ENCODE peak calls at places on chromosomes 12 and 14, in ten cellular contexts. O is T-helper 17 cell; F is lung microvascular endothelial cell; B is left ventricle myocardium inferior; G is Right ventricle myocardium superior; K is GOT3; T is upper lobe of left lung; H is CD4-positive, CD25-positive, alpha-beta regulatory T cell; X is ACHN; S is activated T-cell treated with anti-CD3 and anti-CD28 coated beads for 1 hour. D is an unnamed sample.

GRCh38 chr14:65599375-65599774 is 186.8 kb downstream of the FUT8 start:
- DNase-seq in S (no peak), B (no peak), X (no peak), H (no peak), F (no peak), K (no peak), G (no peak), O (no peak), T (no peak), D (no peak)

GRCh38 chr14:73758392-73759182 is 44.4 kb upstream of the PNMA1 start:
- DNase-seq in B (peak; percentile 67), T (peak; percentile 91), G (peak; percentile 81), F (peak; percentile 75), X (peak; percentile 71), K (no peak), H (peak; percentile 75), S (peak; percentile 60), O (peak; percentile 71), D (peak; percentile 86)

GRCh38 chr14:101719708-101720107 is 41.8 kb upstream of the PPP2R5C start:
- DNase-seq in T (no peak), H (no peak), B (no peak), F (no peak), G (no peak), S (no peak), X (no peak), K (no peak), O (no peak), D (no peak)

GRCh38 chr12:46983393-46983793 is 96.0 kb upstream of the PCED1B start:
- DNase-seq in X (no peak), B (no peak), G (no peak), H (peak; percentile 47), F (no peak), K (no peak), O (no peak), T (no peak), S (no peak), D (no peak)

GRCh38 chr12:76259071-76259470 is 89.1 kb downstream of the BBS10 start:
- DNase-seq in F (peak; percentile 48), G (no peak), H (no peak), X (no peak), T (no peak), K (no peak), B (no peak), O (no peak), S (no peak), D (no peak)

GRCh38 chr12:122161682-122162081 is 12.3 kb downstream of the IL31 start:
- DNase-seq in K (no peak), X (no peak), H (peak; percentile 13), F (no peak), O (no peak), T (no peak), G (no peak), B (no peak), S (no peak), D (no peak)

GRCh38 chr14:98138666-98139065 is 1133.3 kb downstream of the BCL11B start:
- DNase-seq in H (peak; percentile 87), S (peak; percentile 47), T (no peak), F (no peak), K (no peak), X (peak; percentile 36), O (peak; percentile 34), G (no peak), B (no peak), D (peak; percentile 17)

GRCh38 chr12:71183846-71184245 is 26.0 kb upstream of the TSPAN8 start:
- DNase-seq in T (no peak), G (no peak), H (no peak), S (no peak), B (no peak), O (no peak), X (no peak), F (no peak), K (no peak), D (no peak)

GRCh38 chr12:47819902-47820630 is at the start of gene HDAC7:
- DNase-seq in O (peak; percentile 58), H (peak; percentile 91), G (peak; percentile 94), B (peak; percentile 94), K (peak; percentile 35), S (peak; percentile 69), T (peak; percentile 93), X (peak; percentile 83), F (peak; percentile 92), D (peak; percentile 97)

GRCh38 chr12:112381421-112381897 is 772 bp downstream of the HECTD4 start:
- DNase-seq in K (no peak), T (no peak), X (peak; percentile 56), O (peak; percentile 34), G (peak; percentile 41), S (peak; percentile 6), F (peak; percentile 7), H (peak; percentile 26), B (peak; percentile 18), D (no peak)

GRCh38 chr14:104353921-104354701 is 215.7 kb downstream of the KIF26A start:
- DNase-seq in T (peak; percentile 70), H (no peak), K (no peak), B (no peak), S (no peak), F (peak; percentile 92), G (peak; percentile 47), X (no peak), O (no peak), D (no peak)

GRCh38 chr14:53567236-53567785 is 389.3 kb downstream of the BMP4 start:
- DNase-seq in G (no peak), S (no peak), H (no peak), K (no peak), F (no peak), T (no peak), B (no peak), X (no peak), O (no peak), D (no peak)

GRCh38 chr12:80218925-80219714 is 119.8 kb downstream of the OTOGL start:
- DNase-seq in F (no peak), K (no peak), S (no peak), G (no peak), O (no peak), B (peak; percentile 15), T (no peak), X (peak; percentile 32), H (no peak), D (no peak)

GRCh38 chr12:55072093-55072492 is 52.3 kb downstream of the NEUROD4 start:
- DNase-seq in B (peak; percentile 55), H (peak; percentile 78), X (peak; percentile 61), T (peak; percentile 36), F (peak; percentile 28), S (peak; percentile 74), K (no peak), G (peak; percentile 65), O (peak; percentile 45), D (no peak)

GRCh38 chr14:91171291-91171690 is 57.4 kb downstream of the DGLUCY start:
- DNase-seq in B (peak; percentile 76), F (no peak), O (no peak), G (peak; percentile 81), H (no peak), X (no peak), T (no peak), K (no peak), S (no peak), D (peak; percentile 84)

GRCh38 chr14:99252443-99252939 is 19.5 kb downstream of the BCL11B start:
- DNase-seq in S (no peak), X (no peak), B (no peak), F (no peak), H (no peak), T (no peak), G (no peak), K (no peak), O (no peak), D (no peak)

GRCh38 chr12:69993433-69993832 is 168.4 kb downstream of the MYRFL start:
- DNase-seq in F (no peak), K (no peak), T (no peak), S (no peak), B (no peak), G (no peak), O (no peak), X (no peak), H (no peak), D (no peak)

GRCh38 chr12:116590561-116590960 is 31.4 kb downstream of the MAP1LC3B2 start:
- DNase-seq in G (no peak), H (no peak), F (no peak), B (no peak), K (no peak), S (no peak), O (no peak), X (no peak), T (no peak), D (no peak)

GRCh38 chr14:103867523-103867953 is 20.2 kb upstream of the PPP1R13B start:
- DNase-seq in S (no peak), G (peak; percentile 77), O (no peak), X (no peak), H (no peak), K (no peak), F (no peak), B (peak; percentile 77), T (peak; percentile 87), D (peak; percentile 45)

GRCh38 chr14:30355431-30355913 is 203.5 kb upstream of the G2E3 start:
- DNase-seq in X (no peak), F (no peak), T (no peak), O (no peak), H (peak; percentile 24), B (no peak), K (no peak), G (no peak), S (no peak), D (no peak)

GRCh38 chr12:28708918-28709371 is 440.1 kb upstream of the FAR2 start:
- DNase-seq in K (no peak), B (no peak), G (no peak), X (no peak), H (no peak), O (no peak), T (no peak), S (no peak), F (no peak), D (no peak)

GRCh38 chr12:49819786-49820185 is 8.4 kb downstream of the NCKAP5L start:
- DNase-seq in S (no peak), B (no peak), O (no peak), X (no peak), H (no peak), F (no peak), T (no peak), K (no peak), G (no peak), D (no peak)

GRCh38 chr12:49897276-49897675 is 6.4 kb downstream of the FAIM2 start:
- DNase-seq in F (no peak), O (no peak), T (no peak), G (no peak), K (no peak), X (no peak), H (no peak), B (no peak), S (no peak), D (no peak)

GRCh38 chr14:31880935-31881334 is 196.2 kb upstream of the ARHGAP5 start:
- DNase-seq in H (no peak), O (no peak), F (no peak), X (peak; percentile 81), K (peak; percentile 2), G (no peak), T (no peak), B (no peak), S (no peak), D (no peak)

GRCh38 chr12:15662303-15662980 is 126.7 kb downstream of the EPS8 start:
- DNase-seq in S (no peak), T (no peak), B (no peak), X (peak; percentile 62), K (no peak), O (no peak), G (no peak), F (peak; percentile 38), H (no peak), D (no peak)

GRCh38 chr12:120650249-120650690 is 9.8 kb downstream of the CABP1 start:
- DNase-seq in S (no peak), T (no peak), F (no peak), G (no peak), K (no peak), B (no peak), H (no peak), O (no peak), X (no peak), D (no peak)

GRCh38 chr14:95915326-95915725 is 38.7 kb downstream of the TUNAR start:
- DNase-seq in F (no peak), B (no peak), S (no peak), H (no peak), X (no peak), K (no peak), T (no peak), O (no peak), G (no peak), D (no peak)

GRCh38 chr12:113277511-113277910 is 56.2 kb downstream of the TPCN1 start:
- DNase-seq in T (no peak), O (no peak), S (no peak), H (no peak), G (no peak), X (no peak), K (no peak), B (peak; percentile 5), F (no peak), D (no peak)